ENCODE peak calls at places on chromosome 21, in four cellular contexts. O, Y, M and U are unnamed samples.

GRCh38 chr21:43754948-43755781 is 20.9 kb downstream of the CSTB start:
- DNase-seq in O (peak), Y (no peak), M (no peak), U (no peak)

GRCh38 chr21:33543505-33544129 is 779 bp downstream of the SON start:
- DNase-seq in O (no peak), Y (no peak), M (no peak), U (no peak)

GRCh38 chr21:15687208-15687607 is 42.6 kb upstream of the USP25 start:
- DNase-seq in O (no peak), Y (no peak), M (no peak), U (no peak)

GRCh38 chr21:36709868-36710728 is 11.2 kb downstream of the SIM2 start:
- DNase-seq in O (no peak), Y (no peak), M (no peak), U (no peak)

GRCh38 chr21:25457411-25457810 is 149.9 kb downstream of the MRPL39 start:
- DNase-seq in O (no peak), Y (peak), M (no peak), U (no peak)

GRCh38 chr21:18759267-18759666 is 355.7 kb upstream of the TMPRSS15 start:
- DNase-seq in O (no peak), Y (no peak), M (no peak), U (no peak)

GRCh38 chr21:36980280-36981048 is 14.0 kb upstream of the HLCS start:
- DNase-seq in O (no peak), Y (no peak), M (no peak), U (no peak)

GRCh38 chr21:33007747-33008146 is 18.0 kb upstream of the OLIG2 start:
- DNase-seq in O (no peak), Y (no peak), M (no peak), U (no peak)

GRCh38 chr21:36684957-36685714 is 13.8 kb upstream of the SIM2 start:
- DNase-seq in O (no peak), Y (no peak), M (no peak), U (no peak)

GRCh38 chr21:33824156-33824941 is 91.3 kb downstream of the ATP5PO start:
- DNase-seq in O (no peak), Y (no peak), M (no peak), U (no peak)

GRCh38 chr21:38773108-38774061 is 32.3 kb upstream of the ETS2 start:
- DNase-seq in O (no peak), Y (no peak), M (peak), U (peak)

GRCh38 chr21:46434322-46434958 is 24.3 kb upstream of the DIP2A start:
- DNase-seq in O (no peak), Y (no peak), M (no peak), U (no peak)
- TF ChIP-seq SMC3 in O (no peak), Y (no peak), M (no peak), U (no peak)

GRCh38 chr21:35428041-35428400 is 378.9 kb upstream of the RUNX1 start:
- DNase-seq in O (no peak), Y (no peak), M (no peak), U (no peak)
- TF ChIP-seq SMC3 in O (no peak), Y (no peak), M (no peak), U (no peak)

GRCh38 chr21:35648512-35648911 is 411.8 kb downstream of the SETD4 start:
- DNase-seq in O (no peak), Y (no peak), M (no peak), U (no peak)

GRCh38 chr21:35652196-35652595 is 408.1 kb downstream of the SETD4 start:
- DNase-seq in O (no peak), Y (no peak), M (no peak), U (no peak)

GRCh38 chr21:35651166-35651565 is 409.2 kb downstream of the SETD4 start:
- DNase-seq in O (no peak), Y (no peak), M (no peak), U (no peak)

GRCh38 chr21:35646606-35647005 is 413.7 kb downstream of the SETD4 start:
- DNase-seq in O (no peak), Y (no peak), M (no peak), U (no peak)

GRCh38 chr21:35649186-35649585 is 411.1 kb downstream of the SETD4 start:
- DNase-seq in O (no peak), Y (no peak), M (no peak), U (no peak)
- TF ChIP-seq SMC3 in O (no peak), Y (no peak), M (no peak), U (no peak)

GRCh38 chr21:41877901-41878830 is 978 bp downstream of the PRDM15 start:
- DNase-seq in O (peak), Y (no peak), M (peak), U (no peak)
- TF ChIP-seq SMC3 in O (no peak), Y (no peak), M (no peak), U (no peak)

DNA sequence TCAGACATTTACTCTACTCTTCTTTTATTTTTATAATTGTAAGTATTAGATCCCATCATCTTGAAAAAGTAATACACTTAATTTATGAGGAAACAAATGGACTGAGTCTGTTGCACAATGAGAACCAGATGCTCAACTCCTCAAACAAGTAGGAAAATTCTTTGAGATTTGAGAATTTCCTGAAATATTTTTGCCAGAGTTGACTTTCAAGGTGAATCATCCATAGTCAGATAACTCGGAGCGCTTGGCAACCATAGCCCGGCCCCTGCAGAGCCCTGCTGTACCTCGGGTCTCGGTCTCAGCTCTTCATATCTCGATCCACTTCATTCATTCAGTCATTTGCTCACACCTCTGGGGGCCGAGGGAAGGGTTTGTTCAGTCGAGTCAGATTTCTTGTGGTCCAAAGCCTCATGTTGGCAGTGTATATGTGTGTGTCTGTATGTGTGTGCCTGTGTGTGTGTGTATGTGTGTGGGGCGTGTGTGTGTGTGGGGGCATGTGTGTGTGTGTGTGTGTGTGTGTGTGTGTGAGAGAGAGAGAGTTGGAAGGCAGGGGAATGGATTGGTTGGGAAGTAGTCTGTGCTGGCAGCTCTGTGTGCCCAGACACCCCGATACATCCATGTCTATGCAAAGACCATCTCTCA is 18.1 kb upstream of the PCP4 start:
- DNase-seq in O (no peak), Y (no peak), M (no peak), U (no peak)
- TF ChIP-seq SMC3 in O (no peak), Y (no peak), M (no peak), U (no peak)

GRCh38 chr21:26753822-26754221 is 91.4 kb downstream of the ADAMTS1 start:
- DNase-seq in O (no peak), Y (no peak), M (no peak), U (no peak)

GRCh38 chr21:26759731-26760130 is 85.5 kb downstream of the ADAMTS1 start:
- DNase-seq in O (no peak), Y (no peak), M (no peak), U (no peak)

GRCh38 chr21:26754853-26755252 is 90.4 kb downstream of the ADAMTS1 start:
- DNase-seq in O (no peak), Y (no peak), M (no peak), U (no peak)

GRCh38 chr21:26758083-26758861 is 86.9 kb downstream of the ADAMTS1 start:
- DNase-seq in O (no peak), Y (no peak), M (no peak), U (no peak)

DNA sequence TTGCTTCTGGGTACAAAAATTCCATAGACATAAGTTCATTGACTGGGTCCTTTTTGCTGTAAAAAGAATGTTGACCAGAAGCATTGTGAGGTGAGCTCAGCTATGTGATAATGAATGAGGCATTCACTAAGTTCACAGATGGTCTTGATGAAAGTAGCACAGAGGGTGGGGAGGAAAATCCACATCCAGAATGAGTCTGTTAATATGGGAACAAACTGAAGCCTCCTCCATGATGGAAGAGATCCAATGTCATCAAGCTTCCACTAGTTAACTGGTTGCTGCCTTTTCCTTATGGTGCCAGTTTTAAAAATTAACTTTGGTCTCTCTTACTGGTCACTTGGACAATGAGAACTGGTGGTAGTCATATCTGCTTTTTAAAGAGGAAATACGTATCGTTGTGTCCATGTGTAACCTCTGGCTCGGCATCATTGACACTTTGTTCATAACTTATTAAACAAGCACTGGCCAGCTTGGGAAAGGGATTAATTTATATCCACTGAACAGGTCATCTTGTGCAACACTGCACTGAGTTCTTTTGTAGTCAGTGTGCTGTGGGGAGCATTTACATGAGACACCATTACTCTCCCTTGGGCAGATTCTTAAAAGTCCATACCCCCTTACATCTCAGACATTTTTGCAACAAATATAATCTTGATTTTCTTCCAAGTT is 88.6 kb downstream of the ADAMTS1 start:
- DNase-seq in O (no peak), Y (no peak), M (no peak), U (no peak)
- TF ChIP-seq SMC3 in O (no peak), Y (no peak), M (no peak), U (no peak)

GRCh38 chr21:46459356-46460112 is 843 bp downstream of the DIP2A start:
- DNase-seq in O (peak), Y (no peak), M (no peak), U (no peak)
- TF ChIP-seq SMC3 in O (peak), Y (no peak), M (no peak), U (no peak)

GRCh38 chr21:42525228-42525604 is 11.6 kb downstream of the SLC37A1 start:
- DNase-seq in O (no peak), Y (no peak), M (no peak), U (no peak)

GRCh38 chr21:42525676-42526378 is 12.2 kb downstream of the SLC37A1 start:
- DNase-seq in O (no peak), Y (no peak), M (no peak), U (no peak)

GRCh38 chr21:42523211-42523610 is 9.6 kb downstream of the SLC37A1 start:
- DNase-seq in O (no peak), Y (no peak), M (no peak), U (no peak)

GRCh38 chr21:42523941-42524340 is 10.3 kb downstream of the SLC37A1 start:
- DNase-seq in O (no peak), Y (no peak), M (no peak), U (no peak)

GRCh38 chr21:42524341-42525227 is 10.9 kb downstream of the SLC37A1 start:
- DNase-seq in O (no peak), Y (peak), M (no peak), U (peak)
- TF ChIP-seq SMC3 in O (no peak), Y (no peak), M (no peak), U (no peak)